ENCODE peak calls at places on chromosomes 13 and 19, in four cellular contexts. B is astrocyte of the hippocampus, Y is H7, S is GM23338. U is an unnamed sample.

GRCh38 chr19:18232540-18233223 is 6.4 kb upstream of the PDE4C start:
- DNase-seq in Y (peak; percentile 95), S (peak; percentile 92), B (no peak), U (no peak)

GRCh38 chr13:110564472-110564985 is 3.0 kb upstream of the RAB20 start:
- DNase-seq in S (no peak), B (no peak), Y (no peak), U (no peak)

GRCh38 chr19:57830071-57830602 is at the start of gene ZNF587B:
- DNase-seq in S (peak; percentile 99), B (peak; percentile 79), Y (peak; percentile 92), U (peak; percentile 11)

GRCh38 chr19:43704002-43704705 is 11.7 kb upstream of the IRGC start:
- DNase-seq in Y (no peak), B (no peak), S (no peak), U (no peak)

GRCh38 chr13:89363144-89363543 is 1692.0 kb downstream of the SLITRK5 start:
- DNase-seq in S (peak; percentile 29), B (no peak), Y (peak; percentile 10), U (no peak)

GRCh38 chr19:53130506-53130905 is 2.2 kb downstream of the ZNF415 start:
- DNase-seq in S (peak; percentile 20), B (no peak), Y (no peak), U (no peak)

GRCh38 chr19:24033962-24034342 is 53.0 kb upstream of the ZNF254 start:
- DNase-seq in Y (peak; percentile 28), S (peak; percentile 50), B (peak; percentile 75), U (peak; percentile 62)

GRCh38 chr19:54653181-54653809 is 9.5 kb upstream of the LILRB4 start:
- DNase-seq in Y (peak; percentile 45), B (peak; percentile 8), S (peak; percentile 36), U (peak; percentile 53)

GRCh38 chr13:72495681-72496080 is 231.7 kb downstream of the MZT1 start:
- DNase-seq in S (no peak), Y (no peak), B (no peak), U (no peak)

GRCh38 chr13:20391597-20392452 is 133.8 kb downstream of the CRYL1 start:
- DNase-seq in Y (peak; percentile 73), B (no peak), S (peak; percentile 45), U (no peak)

GRCh38 chr13:84025828-84026227 is 143.6 kb upstream of the SLITRK1 start:
- DNase-seq in S (peak; percentile 10), Y (peak; percentile 2), B (no peak), U (no peak)

GRCh38 chr19:49927526-49928264 is 1.3 kb upstream of the ATF5 start:
- DNase-seq in S (no peak), B (no peak), Y (no peak), U (no peak)

GRCh38 chr13:101565327-101565726 is 112.9 kb downstream of the ITGBL1 start:
- DNase-seq in Y (no peak), S (no peak), B (no peak), U (no peak)

GRCh38 chr13:52969373-52969772 is 59.2 kb upstream of the OLFM4 start:
- DNase-seq in Y (no peak), B (no peak), S (no peak), U (no peak)

GRCh38 chr13:44040070-44040753 is 160.5 kb downstream of the LACC1 start:
- DNase-seq in Y (no peak), B (no peak), S (no peak), U (peak; percentile 31)

GRCh38 chr19:40363128-40363527 is 14.6 kb downstream of the PLD3 start:
- DNase-seq in Y (no peak), B (no peak), S (no peak), U (no peak)

GRCh38 chr13:51704399-51705306 is 99.3 kb downstream of the DHRS12 start:
- DNase-seq in B (no peak), Y (no peak), S (no peak), U (no peak)

GRCh38 chr13:73900591-73900990 is 233.6 kb downstream of the KLF12 start:
- DNase-seq in S (no peak), B (no peak), Y (no peak), U (no peak)

GRCh38 chr13:30884543-30884942 is 21.5 kb upstream of the MEDAG start:
- DNase-seq in Y (no peak), S (peak; percentile 42), B (no peak), U (no peak)

GRCh38 chr19:6711605-6712004 is 8.8 kb downstream of the C3 start:
- DNase-seq in S (no peak), B (no peak), Y (no peak), U (no peak)

GRCh38 chr13:110388141-110388943 is 81.3 kb downstream of the COL4A2 start:
- DNase-seq in B (peak; percentile 44), S (peak; percentile 33), Y (peak; percentile 65), U (peak; percentile 24)

GRCh38 chr13:98291658-98292057 is 114.6 kb upstream of the RNF113B start:
- DNase-seq in B (no peak), S (no peak), Y (no peak), U (no peak)

GRCh38 chr13:66888698-66889097 is 341.4 kb downstream of the PCDH9 start:
- DNase-seq in Y (no peak), S (no peak), B (no peak), U (no peak)

GRCh38 chr13:66425741-66426140 is 804.4 kb downstream of the PCDH9 start:
- DNase-seq in S (no peak), Y (no peak), B (peak; percentile 20), U (peak; percentile 30)

GRCh38 chr13:77507931-77508776 is 27.4 kb upstream of the SCEL start:
- DNase-seq in Y (no peak), B (peak; percentile 80), S (no peak), U (peak; percentile 90)

GRCh38 chr13:97660488-97661086 is 226.6 kb downstream of the RAP2A start:
- DNase-seq in S (no peak), Y (no peak), B (no peak), U (no peak)

GRCh38 chr19:54434112-54434861 is 14.7 kb upstream of the LENG8 start:
- DNase-seq in B (no peak), Y (peak; percentile 51), S (peak; percentile 21), U (no peak)

GRCh38 chr13:98919566-98919965 is 58.3 kb downstream of the DOCK9 start:
- DNase-seq in Y (no peak), B (peak; percentile 42), S (no peak), U (no peak)

GRCh38 chr13:52085416-52085815 is 43.5 kb downstream of the NEK5 start:
- DNase-seq in S (no peak), B (peak; percentile 21), Y (no peak), U (peak; percentile 30)

GRCh38 chr13:95233026-95233635 is 68.1 kb downstream of the ABCC4 start:
- DNase-seq in B (no peak), Y (no peak), S (no peak), U (no peak)

GRCh38 chr19:4914736-4915501 is 5.6 kb downstream of the UHRF1 start:
- DNase-seq in Y (no peak), B (peak; percentile 84), S (no peak), U (peak; percentile 93)

GRCh38 chr19:6014551-6015135 is 36.7 kb upstream of the RANBP3 start:
- DNase-seq in S (no peak), Y (peak; percentile 26), B (no peak), U (no peak)

GRCh38 chr13:99935772-99936171 is 35.8 kb downstream of the ZIC5 start:
- DNase-seq in B (no peak), Y (peak; percentile 60), S (peak; percentile 40), U (no peak)

GRCh38 chr13:44967656-44968451 is 21.4 kb downstream of the NUFIP1 start:
- DNase-seq in Y (no peak), B (peak; percentile 35), S (no peak), U (peak; percentile 5)